ENCODE peak calls at places on chromosome 20, in five cellular contexts. One of them, this sample, is unnamed.

GRCh38 chr20:54499111-54499510 is 23.7 kb downstream of the DOK5 start:
- DNase-seq in upper lobe of right lung: no peak
- DNase-seq in GM13977: no peak
- DNase-seq in HFFc6: no peak
- DNase-seq in GM20000: no peak
- DNase-seq in this sample: no peak

GRCh38 chr20:32742322-32743236 is 688 bp downstream of the COMMD7 start:
- DNase-seq in upper lobe of right lung: no peak
- DNase-seq in GM13977: peak; percentile 21
- DNase-seq in HFFc6: no peak
- DNase-seq in GM20000: peak; percentile 31
- DNase-seq in this sample: no peak

GRCh38 chr20:53818457-53819177 is 225.0 kb upstream of the ZNF217 start:
- DNase-seq in upper lobe of right lung: no peak
- DNase-seq in GM13977: no peak
- DNase-seq in HFFc6: no peak
- DNase-seq in GM20000: no peak
- DNase-seq in this sample: no peak

GRCh38 chr20:32277361-32278198 is at the start of gene KIF3B:
- DNase-seq in upper lobe of right lung: peak; percentile 92
- DNase-seq in GM13977: peak; percentile 95
- DNase-seq in HFFc6: peak; percentile 88
- DNase-seq in GM20000: peak; percentile 97
- DNase-seq in this sample: peak; percentile 54

GRCh38 chr20:21251278-21251677 is 51.9 kb upstream of the XRN2 start:
- DNase-seq in upper lobe of right lung: no peak
- DNase-seq in GM13977: no peak
- DNase-seq in HFFc6: no peak
- DNase-seq in GM20000: no peak
- DNase-seq in this sample: no peak

GRCh38 chr20:44961868-44962267 is 1.7 kb upstream of the TOMM34 start:
- DNase-seq in upper lobe of right lung: no peak
- DNase-seq in GM13977: no peak
- DNase-seq in HFFc6: peak; percentile 91
- DNase-seq in GM20000: no peak
- DNase-seq in this sample: no peak

GRCh38 chr20:19867940-19868371 is 109.9 kb downstream of the RIN2 start:
- DNase-seq in upper lobe of right lung: peak; percentile 76
- DNase-seq in GM13977: no peak
- DNase-seq in HFFc6: no peak
- DNase-seq in GM20000: no peak
- DNase-seq in this sample: no peak

GRCh38 chr20:45993197-45993951 is 15.3 kb upstream of the MMP9 start:
- DNase-seq in upper lobe of right lung: peak; percentile 67
- DNase-seq in GM13977: no peak
- DNase-seq in HFFc6: peak; percentile 55
- DNase-seq in GM20000: no peak
- DNase-seq in this sample: no peak

GRCh38 chr20:45339799-45340198 is 8.4 kb downstream of the SDC4 start:
- DNase-seq in upper lobe of right lung: no peak
- DNase-seq in GM13977: no peak
- DNase-seq in HFFc6: no peak
- DNase-seq in GM20000: no peak
- DNase-seq in this sample: no peak

GRCh38 chr20:23139524-23139923 is 53.4 kb upstream of the CD93 start:
- DNase-seq in upper lobe of right lung: no peak
- DNase-seq in GM13977: no peak
- DNase-seq in HFFc6: no peak
- DNase-seq in GM20000: no peak
- DNase-seq in this sample: no peak

GRCh38 chr20:57787151-57787968 is 77.5 kb upstream of the PMEPA1 start:
- DNase-seq in upper lobe of right lung: no peak
- DNase-seq in GM13977: no peak
- DNase-seq in HFFc6: no peak
- DNase-seq in GM20000: no peak
- DNase-seq in this sample: no peak

GRCh38 chr20:23396961-23397620 is 24.2 kb downstream of the NAPB start:
- DNase-seq in upper lobe of right lung: no peak
- DNase-seq in GM13977: no peak
- DNase-seq in HFFc6: no peak
- DNase-seq in GM20000: no peak
- DNase-seq in this sample: no peak

GRCh38 chr20:41072099-41072798 is 43.6 kb downstream of the TOP1 start:
- DNase-seq in upper lobe of right lung: no peak
- DNase-seq in GM13977: no peak
- DNase-seq in HFFc6: peak; percentile 80
- DNase-seq in GM20000: no peak
- DNase-seq in this sample: no peak

GRCh38 chr20:21241400-21241799 is 61.7 kb upstream of the XRN2 start:
- DNase-seq in upper lobe of right lung: no peak
- DNase-seq in GM13977: no peak
- DNase-seq in HFFc6: no peak
- DNase-seq in GM20000: no peak
- DNase-seq in this sample: no peak

GRCh38 chr20:52469143-52469542 is 277.6 kb upstream of the ZFP64 start:
- DNase-seq in upper lobe of right lung: no peak
- DNase-seq in GM13977: no peak
- DNase-seq in HFFc6: no peak
- DNase-seq in GM20000: no peak
- DNase-seq in this sample: no peak

GRCh38 chr20:59145926-59146800 is 17.5 kb upstream of the ZNF831 start:
- DNase-seq in upper lobe of right lung: no peak
- DNase-seq in GM13977: no peak
- DNase-seq in HFFc6: no peak
- DNase-seq in GM20000: peak; percentile 36
- DNase-seq in this sample: no peak

GRCh38 chr20:51833326-51833725 is 31.0 kb upstream of the SALL4 start:
- DNase-seq in upper lobe of right lung: no peak
- DNase-seq in GM13977: no peak
- DNase-seq in HFFc6: no peak
- DNase-seq in GM20000: no peak
- DNase-seq in this sample: no peak

GRCh38 chr20:45798935-45799642 is 7.3 kb downstream of the DNTTIP1 start:
- DNase-seq in upper lobe of right lung: no peak
- DNase-seq in GM13977: peak; percentile 66
- DNase-seq in HFFc6: peak; percentile 16
- DNase-seq in GM20000: peak; percentile 78
- DNase-seq in this sample: no peak

GRCh38 chr20:57618091-57618765 is 2.0 kb downstream of the ZBP1 start:
- DNase-seq in upper lobe of right lung: peak; percentile 60
- DNase-seq in GM13977: no peak
- DNase-seq in HFFc6: peak; percentile 9
- DNase-seq in GM20000: no peak
- DNase-seq in this sample: no peak

GRCh38 chr20:47578543-47578942 is 76.9 kb downstream of the NCOA3 start:
- DNase-seq in upper lobe of right lung: no peak
- DNase-seq in GM13977: no peak
- DNase-seq in HFFc6: no peak
- DNase-seq in GM20000: no peak
- DNase-seq in this sample: no peak

GRCh38 chr20:16556299-16556698 is 16.9 kb downstream of the KIF16B start:
- DNase-seq in upper lobe of right lung: no peak
- DNase-seq in GM13977: no peak
- DNase-seq in HFFc6: no peak
- DNase-seq in GM20000: no peak
- DNase-seq in this sample: no peak

GRCh38 chr20:59105581-59105980 is 58.0 kb upstream of the ZNF831 start:
- DNase-seq in upper lobe of right lung: no peak
- DNase-seq in GM13977: no peak
- DNase-seq in HFFc6: no peak
- DNase-seq in GM20000: no peak
- DNase-seq in this sample: no peak

GRCh38 chr20:21435576-21435975 is 38.2 kb upstream of the NKX2-4 start:
- DNase-seq in upper lobe of right lung: no peak
- DNase-seq in GM13977: no peak
- DNase-seq in HFFc6: no peak
- DNase-seq in GM20000: no peak
- DNase-seq in this sample: no peak

GRCh38 chr20:3330046-3330741 is 77.3 kb downstream of the DNAAF9 start:
- DNase-seq in upper lobe of right lung: no peak
- DNase-seq in GM13977: no peak
- DNase-seq in HFFc6: peak; percentile 12
- DNase-seq in GM20000: no peak
- DNase-seq in this sample: no peak

GRCh38 chr20:4730782-4731181 is 9.1 kb downstream of the PRND start:
- DNase-seq in upper lobe of right lung: no peak
- DNase-seq in GM13977: no peak
- DNase-seq in HFFc6: no peak
- DNase-seq in GM20000: no peak
- DNase-seq in this sample: no peak

GRCh38 chr20:33211817-33212424 is 5.2 kb upstream of the BPIFA3 start:
- DNase-seq in upper lobe of right lung: no peak
- DNase-seq in GM13977: peak; percentile 58
- DNase-seq in HFFc6: peak; percentile 24
- DNase-seq in GM20000: peak; percentile 56
- DNase-seq in this sample: no peak

GRCh38 chr20:37596890-37597539 is 69.3 kb upstream of the BLCAP start:
- DNase-seq in upper lobe of right lung: no peak
- DNase-seq in GM13977: no peak
- DNase-seq in HFFc6: no peak
- DNase-seq in GM20000: no peak
- DNase-seq in this sample: no peak

GRCh38 chr20:39302312-39302711 is 340.2 kb downstream of the DHX35 start:
- DNase-seq in upper lobe of right lung: no peak
- DNase-seq in GM13977: peak; percentile 19
- DNase-seq in HFFc6: no peak
- DNase-seq in GM20000: peak; percentile 10
- DNase-seq in this sample: no peak

GRCh38 chr20:39263076-39263475 is 300.9 kb downstream of the DHX35 start:
- DNase-seq in upper lobe of right lung: no peak
- DNase-seq in GM13977: no peak
- DNase-seq in HFFc6: no peak
- DNase-seq in GM20000: no peak
- DNase-seq in this sample: no peak

GRCh38 chr20:10090588-10091166 is 55.9 kb downstream of the ANKEF1 start:
- DNase-seq in upper lobe of right lung: peak; percentile 65
- DNase-seq in GM13977: peak; percentile 20
- DNase-seq in HFFc6: no peak
- DNase-seq in GM20000: peak; percentile 30
- DNase-seq in this sample: no peak

GRCh38 chr20:23445596-23446217 is 6.2 kb downstream of the CSTL1 start:
- DNase-seq in upper lobe of right lung: no peak
- DNase-seq in GM13977: no peak
- DNase-seq in HFFc6: peak; percentile 94
- DNase-seq in GM20000: no peak
- DNase-seq in this sample: no peak

GRCh38 chr20:47719211-47719610 is 66.1 kb downstream of the SULF2 start:
- DNase-seq in upper lobe of right lung: no peak
- DNase-seq in GM13977: no peak
- DNase-seq in HFFc6: no peak
- DNase-seq in GM20000: no peak
- DNase-seq in this sample: no peak

GRCh38 chr20:38091447-38092216 is 58.1 kb downstream of the RPRD1B start:
- DNase-seq in upper lobe of right lung: no peak
- DNase-seq in GM13977: peak; percentile 20
- DNase-seq in HFFc6: no peak
- DNase-seq in GM20000: peak; percentile 34
- DNase-seq in this sample: no peak

GRCh38 chr20:64146936-64147451 is 17.3 kb upstream of the MYT1 start:
- DNase-seq in upper lobe of right lung: peak; percentile 25
- DNase-seq in GM13977: no peak
- DNase-seq in HFFc6: no peak
- DNase-seq in GM20000: no peak
- DNase-seq in this sample: no peak

GRCh38 chr20:64143018-64143801 is 21.0 kb upstream of the MYT1 start:
- DNase-seq in upper lobe of right lung: peak; percentile 52
- DNase-seq in GM13977: no peak
- DNase-seq in HFFc6: no peak
- DNase-seq in GM20000: no peak
- DNase-seq in this sample: no peak

GRCh38 chr20:64146301-64146935 is 17.8 kb upstream of the MYT1 start:
- DNase-seq in upper lobe of right lung: peak; percentile 51
- DNase-seq in GM13977: no peak
- DNase-seq in HFFc6: no peak
- DNase-seq in GM20000: no peak
- DNase-seq in this sample: no peak

GRCh38 chr20:64144144-64144912 is 19.9 kb upstream of the MYT1 start:
- DNase-seq in upper lobe of right lung: no peak
- DNase-seq in GM13977: no peak
- DNase-seq in HFFc6: no peak
- DNase-seq in GM20000: no peak
- DNase-seq in this sample: no peak

GRCh38 chr20:64145458-64146300 is 18.6 kb upstream of the MYT1 start:
- DNase-seq in upper lobe of right lung: peak; percentile 30
- DNase-seq in GM13977: no peak
- DNase-seq in HFFc6: no peak
- DNase-seq in GM20000: no peak
- DNase-seq in this sample: no peak
- TF ChIP-seq CTCF in upper lobe of right lung: no peak
- TF ChIP-seq CTCF in GM13977: no peak
- TF ChIP-seq CTCF in HFFc6: peak; percentile 61
- TF ChIP-seq CTCF in GM20000: no peak
- TF ChIP-seq CTCF in this sample: no peak

GRCh38 chr20:62068997-62069396 is 3.3 kb upstream of the TAF4 start:
- DNase-seq in upper lobe of right lung: no peak
- DNase-seq in GM13977: no peak
- DNase-seq in HFFc6: no peak
- DNase-seq in GM20000: peak; percentile 2
- DNase-seq in this sample: no peak
- TF ChIP-seq CTCF in upper lobe of right lung: no peak
- TF ChIP-seq CTCF in GM13977: no peak
- TF ChIP-seq CTCF in HFFc6: no peak
- TF ChIP-seq CTCF in GM20000: no peak
- TF ChIP-seq CTCF in this sample: no peak

DNA sequence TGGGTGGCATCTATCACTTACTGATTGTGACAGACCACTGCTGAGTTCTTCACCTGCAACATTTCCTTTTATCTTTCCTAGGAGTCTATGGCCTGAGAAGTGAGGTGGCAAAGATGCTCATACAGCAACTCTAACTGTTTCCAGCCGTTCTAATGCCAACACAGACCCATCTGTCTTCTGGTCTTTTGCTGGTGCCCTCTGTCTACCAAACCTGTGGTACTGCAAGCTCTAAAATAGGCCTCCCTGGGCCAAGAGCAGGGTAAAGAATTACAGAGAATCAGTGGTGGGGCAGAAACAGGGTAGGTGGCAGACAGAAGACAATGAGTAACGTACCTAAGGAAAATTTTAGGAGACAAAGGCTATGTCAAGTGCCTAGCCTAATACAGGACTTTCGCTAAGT is 611.0 kb upstream of the FLRT3 start:
- DNase-seq in upper lobe of right lung: no peak
- DNase-seq in GM13977: no peak
- DNase-seq in HFFc6: no peak
- DNase-seq in GM20000: no peak
- DNase-seq in this sample: no peak
- TF ChIP-seq CTCF in upper lobe of right lung: no peak
- TF ChIP-seq CTCF in GM13977: no peak
- TF ChIP-seq CTCF in HFFc6: no peak
- TF ChIP-seq CTCF in GM20000: no peak
- TF ChIP-seq CTCF in this sample: no peak

GRCh38 chr20:17616480-17617211 is 46.8 kb downstream of the DSTN start:
- DNase-seq in upper lobe of right lung: peak; percentile 61
- DNase-seq in GM13977: peak; percentile 8
- DNase-seq in HFFc6: no peak
- DNase-seq in GM20000: no peak
- DNase-seq in this sample: peak; percentile 21
- TF ChIP-seq CTCF in upper lobe of right lung: no peak
- TF ChIP-seq CTCF in GM13977: no peak
- TF ChIP-seq CTCF in HFFc6: no peak
- TF ChIP-seq CTCF in GM20000: no peak
- TF ChIP-seq CTCF in this sample: no peak

GRCh38 chr20:50214226-50215024 is 23.8 kb downstream of the CEBPB start:
- DNase-seq in upper lobe of right lung: no peak
- DNase-seq in GM13977: no peak
- DNase-seq in HFFc6: no peak
- DNase-seq in GM20000: no peak
- DNase-seq in this sample: no peak
- TF ChIP-seq CTCF in upper lobe of right lung: no peak
- TF ChIP-seq CTCF in GM13977: no peak
- TF ChIP-seq CTCF in HFFc6: no peak
- TF ChIP-seq CTCF in GM20000: no peak
- TF ChIP-seq CTCF in this sample: no peak